ENCODE peak calls at places on chromosomes 12 and 14, in seven cellular contexts. D is SK-N-SH, B is GM23338, I is PC-3, X is MM.1S, O is neural progenitor cell, Z is HCT116. K is an unnamed sample.

GRCh38 chr12:63862187-63863107 is 17.9 kb downstream of the SRGAP1 start:
- DNase-seq in D (no peak), B (peak; percentile 23), I (peak; percentile 96), X (no peak), O (no peak), Z (peak; percentile 54), K (no peak)

GRCh38 chr14:21118933-21119332 is 18.1 kb downstream of the TMEM253 start:
- DNase-seq in D (no peak), B (no peak), I (no peak), X (no peak), O (no peak), Z (no peak), K (no peak)

GRCh38 chr12:2813214-2813554 is 716 bp downstream of the ITFG2 start:
- DNase-seq in D (no peak), B (no peak), I (no peak), X (no peak), O (no peak), Z (no peak), K (no peak)

GRCh38 chr14:23366163-23366921 is 1.4 kb upstream of the EFS start:
- DNase-seq in D (peak; percentile 90), B (peak; percentile 94), I (no peak), X (no peak), O (peak; percentile 97), Z (no peak), K (no peak)

GRCh38 chr14:96832351-96832750 is 35.2 kb downstream of the VRK1 start:
- DNase-seq in D (no peak), B (no peak), I (no peak), X (no peak), O (no peak), Z (no peak), K (no peak)

GRCh38 chr12:90484130-90484529 is 470.8 kb downstream of the CCER1 start:
- DNase-seq in D (no peak), B (no peak), I (no peak), X (no peak), O (no peak), Z (no peak), K (no peak)

GRCh38 chr12:102634216-102634615 is 153.9 kb upstream of the IGF1 start:
- DNase-seq in D (no peak), B (no peak), I (no peak), X (no peak), O (no peak), Z (no peak), K (no peak)

GRCh38 chr14:76462330-76462729 is 86.4 kb downstream of the ESRRB start:
- DNase-seq in D (no peak), B (no peak), I (no peak), X (no peak), O (no peak), Z (no peak), K (no peak)

GRCh38 chr14:20998674-20999366 is at the start of gene SLC39A2:
- DNase-seq in D (no peak), B (peak; percentile 66), I (peak; percentile 38), X (no peak), O (peak; percentile 59), Z (peak; percentile 33), K (no peak)

GRCh38 chr12:26027401-26027800 is 68.9 kb downstream of the RASSF8 start:
- DNase-seq in D (no peak), B (no peak), I (peak; percentile 35), X (no peak), O (no peak), Z (no peak), K (no peak)

GRCh38 chr14:102255401-102256190 is 49.4 kb downstream of the MOK start:
- DNase-seq in D (no peak), B (no peak), I (no peak), X (no peak), O (no peak), Z (no peak), K (no peak)

GRCh38 chr12:123099556-123100192 is 51.2 kb downstream of the PITPNM2 start:
- DNase-seq in D (peak; percentile 57), B (no peak), I (no peak), X (no peak), O (no peak), Z (no peak), K (no peak)

GRCh38 chr12:32549675-32550079 is 129.4 kb upstream of the DNM1L start:
- DNase-seq in D (no peak), B (peak; percentile 24), I (no peak), X (no peak), O (peak; percentile 32), Z (no peak), K (peak; percentile 77)

GRCh38 chr14:34098045-34098984 is 147.4 kb upstream of the EGLN3 start:
- DNase-seq in D (peak; percentile 70), B (peak; percentile 54), I (peak; percentile 79), X (no peak), O (peak; percentile 50), Z (peak; percentile 46), K (no peak)

GRCh38 chr12:53988519-53989226 is 3.7 kb downstream of the HOXC10 start:
- DNase-seq in D (no peak), B (no peak), I (no peak), X (no peak), O (no peak), Z (no peak), K (no peak)

DNA sequence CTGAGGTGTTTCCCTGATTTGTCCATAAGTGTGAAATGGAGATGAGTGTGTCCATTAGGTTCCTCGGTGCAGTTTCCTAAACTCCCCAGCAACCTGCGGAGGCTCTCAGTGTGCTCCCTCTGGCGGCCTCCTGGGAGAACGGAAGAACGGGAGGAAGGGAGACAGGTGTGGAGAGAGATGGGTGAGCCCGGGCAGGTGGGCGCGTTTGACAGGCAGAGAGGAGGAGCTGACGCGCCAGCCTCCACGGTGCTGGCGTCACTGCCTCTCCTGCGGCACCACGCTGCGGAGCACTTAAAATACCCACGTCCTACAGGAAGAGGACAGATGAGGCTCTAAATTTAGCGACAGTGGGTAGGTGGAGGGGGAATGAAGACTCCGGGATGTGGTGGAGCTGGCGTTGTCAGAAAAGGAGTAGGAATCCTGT is 26.8 kb upstream of the PEX5 start:
- DNase-seq in D (no peak), B (peak; percentile 92), I (peak; percentile 41), X (no peak), O (peak; percentile 58), Z (peak; percentile 76), K (no peak)
- TF ChIP-seq EZH2phosphoT487 in D (no peak), B (no peak), I (no peak), X (no peak), O (no peak), Z (no peak), K (no peak)

DNA sequence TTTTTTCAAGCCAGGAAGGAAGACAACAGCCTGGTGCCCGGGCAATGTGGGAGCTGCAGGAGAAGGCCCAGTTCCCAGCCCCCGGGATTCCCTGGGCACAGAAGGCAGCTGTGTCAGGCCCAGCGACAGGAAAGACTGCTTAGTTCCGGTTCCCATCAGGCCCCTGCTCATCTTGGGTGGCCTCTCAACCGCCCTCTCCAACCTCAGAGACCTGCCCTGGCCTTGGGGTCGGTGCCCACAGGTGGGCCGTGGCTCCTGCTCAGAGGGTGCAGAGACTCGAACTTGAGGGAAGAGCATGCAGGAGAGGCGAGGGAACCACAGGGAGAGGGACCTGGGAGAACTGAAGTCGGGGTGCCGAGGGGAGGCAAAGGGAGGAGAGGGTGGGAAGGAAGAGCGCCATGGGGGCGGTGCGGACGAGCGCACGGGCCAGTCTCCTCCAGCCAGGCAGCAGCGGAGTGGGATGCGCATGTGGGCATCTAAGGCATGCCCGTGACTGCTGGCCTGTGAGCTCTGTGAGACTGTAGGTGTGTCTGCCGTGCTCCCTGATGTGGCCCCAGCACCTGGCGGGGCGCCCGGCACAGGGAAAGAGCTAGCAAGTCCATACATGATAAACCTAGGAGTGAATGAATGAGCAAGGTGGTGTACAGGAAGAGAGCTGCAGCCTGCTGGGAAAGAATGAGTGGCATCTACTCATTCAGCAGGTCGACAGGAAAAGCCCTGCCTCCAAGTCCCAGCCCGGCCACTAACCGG is 42.7 kb downstream of the SSH1 start:
- DNase-seq in D (no peak), B (no peak), I (no peak), X (no peak), O (no peak), Z (no peak), K (no peak)
- TF ChIP-seq EZH2phosphoT487 in D (no peak), B (no peak), I (no peak), X (no peak), O (no peak), Z (no peak), K (no peak)

DNA sequence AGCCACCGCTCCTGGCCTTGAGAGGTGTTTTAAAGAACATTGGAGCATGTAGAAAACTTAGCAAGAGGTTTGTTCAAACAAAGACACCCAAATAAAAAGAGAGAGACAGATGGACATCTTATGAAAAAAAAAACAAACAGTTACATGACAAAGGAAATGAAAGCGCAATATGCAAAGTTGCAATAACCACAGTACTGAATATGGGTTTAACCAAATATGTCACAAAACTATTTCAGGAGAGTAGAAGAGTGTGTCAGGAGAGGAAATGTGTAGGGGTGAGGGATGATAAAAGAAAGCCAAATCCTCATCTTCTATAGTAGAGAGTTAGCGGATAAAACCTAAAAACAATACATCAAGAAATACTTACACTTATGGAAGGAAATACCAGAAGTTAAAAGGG is 98.4 kb downstream of the GTF2A1 start:
- DNase-seq in D (no peak), B (no peak), I (no peak), X (peak; percentile 47), O (no peak), Z (no peak), K (peak; percentile 46)
- TF ChIP-seq EZH2phosphoT487 in D (no peak), B (no peak), I (no peak), X (no peak), O (no peak), Z (no peak), K (no peak)

GRCh38 chr12:49748306-49748705 is 6.9 kb downstream of the TMBIM6 start:
- DNase-seq in D (no peak), B (no peak), I (no peak), X (no peak), O (no peak), Z (no peak), K (no peak)
- TF ChIP-seq EZH2phosphoT487 in D (no peak), B (no peak), I (no peak), X (no peak), O (no peak), Z (no peak), K (no peak)

DNA sequence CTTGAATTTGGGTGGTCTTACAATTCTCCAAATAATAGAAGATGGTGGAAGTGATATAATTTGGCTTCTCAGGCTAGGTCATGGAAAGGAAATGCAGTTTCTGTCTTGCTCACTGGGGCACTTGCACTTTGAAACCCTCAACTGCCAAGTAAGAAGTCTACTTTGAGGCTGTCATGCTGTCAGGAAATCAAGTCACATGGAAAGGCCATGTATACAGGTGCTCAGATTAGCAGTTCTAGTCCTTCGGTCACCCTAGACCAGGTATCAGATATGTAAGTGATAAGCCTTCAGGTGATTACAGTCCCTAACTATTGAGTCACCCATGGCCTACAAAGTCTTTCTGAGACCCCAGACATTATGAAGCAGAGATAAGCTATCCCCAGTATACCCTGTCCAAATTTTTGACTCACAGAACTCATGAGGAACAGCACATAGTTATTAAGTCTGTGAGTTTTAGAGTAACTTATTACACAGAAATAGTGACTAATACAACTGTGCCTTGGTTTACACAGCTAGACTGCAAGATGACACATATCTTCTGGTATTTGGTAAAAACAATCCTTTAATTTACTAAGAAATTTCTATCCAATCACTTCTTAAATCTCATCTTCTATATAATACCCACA is 26.3 kb upstream of the BBS10 start:
- DNase-seq in D (no peak), B (no peak), I (peak; percentile 57), X (no peak), O (no peak), Z (no peak), K (no peak)
- TF ChIP-seq EZH2phosphoT487 in D (no peak), B (no peak), I (no peak), X (no peak), O (no peak), Z (no peak), K (no peak)

K was measured in OCI-LY7.